ENCODE peak calls at places on chromosome 11, in seven cellular contexts. V is mesenchymal stem cell; C is psoas muscle; N is A549; F is ovary; X is CD8-positive, alpha-beta T cell; L is adrenal gland. H is an unnamed sample. For H3K4me1, the result is how much of the 10 kb centered on the place peaks cover.

GRCh38 chr11:47394322-47395224 is 13.8 kb upstream of the SLC39A13 start:
- DNase-seq in V (peak), C (peak), N (no peak), F (no peak), X (peak), L (no peak), H (peak)

GRCh38 chr11:121344824-121345223 is 52.3 kb downstream of the SC5D start:
- DNase-seq in V (no peak), C (no peak), N (no peak), F (no peak), X (no peak), L (no peak), H (no peak)

GRCh38 chr11:101792814-101793213 is 122.0 kb upstream of the CEP126 start:
- DNase-seq in V (no peak), C (no peak), N (no peak), F (no peak), X (no peak), L (no peak), H (no peak)

GRCh38 chr11:103525069-103525468 is 415.8 kb downstream of the DYNC2H1 start:
- DNase-seq in V (peak), C (no peak), N (no peak), F (no peak), X (no peak), L (no peak), H (no peak)

GRCh38 chr11:33980896-33981295 is 70.6 kb upstream of the CAPRIN1 start:
- DNase-seq in V (no peak), C (no peak), N (no peak), F (no peak), X (no peak), L (no peak), H (no peak)

GRCh38 chr11:104522123-104522522 is 358.2 kb upstream of the PDGFD start:
- DNase-seq in V (no peak), C (no peak), N (no peak), F (no peak), X (no peak), L (no peak), H (no peak)

GRCh38 chr11:76861490-76861953 is 804 bp downstream of the ACER3 start:
- DNase-seq in V (no peak), C (no peak), N (no peak), F (no peak), X (no peak), L (no peak), H (no peak)

GRCh38 chr11:63822438-63822837 is 9.2 kb downstream of the SPINDOC start:
- DNase-seq in V (no peak), C (no peak), N (no peak), F (no peak), X (no peak), L (no peak), H (no peak)

GRCh38 chr11:91773090-91773489 is 451.5 kb upstream of the FAT3 start:
- DNase-seq in V (peak), C (no peak), N (peak), F (no peak), X (no peak), L (no peak), H (no peak)

GRCh38 chr11:75270896-75271415 is 30.4 kb downstream of the TPBGL start:
- DNase-seq in V (no peak), C (peak), N (peak), F (peak), X (no peak), L (no peak), H (peak)

GRCh38 chr11:48101958-48102357 is 114.7 kb upstream of the OR4B1 start:
- DNase-seq in V (no peak), C (no peak), N (no peak), F (no peak), X (no peak), L (no peak), H (no peak)

GRCh38 chr11:48045536-48045935 is 65.2 kb downstream of the PTPRJ start:
- DNase-seq in V (no peak), C (no peak), N (no peak), F (no peak), X (no peak), L (no peak), H (no peak)

GRCh38 chr11:2797181-2797711 is 88.3 kb downstream of the CDKN1C start:
- DNase-seq in V (no peak), C (peak), N (no peak), F (peak), X (no peak), L (peak), H (peak)

GRCh38 chr11:77470504-77470903 is 3.4 kb downstream of the PAK1 start:
- DNase-seq in V (no peak), C (no peak), N (no peak), F (no peak), X (no peak), L (no peak), H (no peak)

GRCh38 chr11:134913391-134913790 is 501.3 kb upstream of the B3GAT1 start:
- DNase-seq in V (no peak), C (no peak), N (no peak), F (no peak), X (no peak), L (no peak), H (no peak)

GRCh38 chr11:33269822-33270221 is 12.6 kb downstream of the HIPK3 start:
- DNase-seq in V (no peak), C (no peak), N (no peak), F (no peak), X (no peak), L (no peak), H (no peak)

GRCh38 chr11:108199446-108200321 is 22.8 kb downstream of the NPAT start:
- DNase-seq in V (peak), C (no peak), N (no peak), F (no peak), X (peak), L (no peak), H (no peak)

GRCh38 chr11:17972987-17973386 is 39.9 kb downstream of the SERGEF start:
- DNase-seq in V (peak), C (peak), N (peak), F (peak), X (no peak), L (peak), H (peak)

GRCh38 chr11:63459586-63459985 is 31.4 kb downstream of the PLAAT5 start:
- DNase-seq in V (no peak), C (no peak), N (no peak), F (no peak), X (no peak), L (no peak), H (no peak)

GRCh38 chr11:43802509-43802908 is 78.1 kb upstream of the ALKBH3 start:
- DNase-seq in V (no peak), C (no peak), N (no peak), F (no peak), X (no peak), L (no peak), H (no peak)

GRCh38 chr11:118304809-118305248 is 299 bp downstream of the CD3E start:
- DNase-seq in V (no peak), C (no peak), N (no peak), F (no peak), X (peak), L (no peak), H (no peak)

GRCh38 chr11:11555228-11555627 is 66.6 kb downstream of the GALNT18 start:
- DNase-seq in V (no peak), C (peak), N (no peak), F (no peak), X (no peak), L (no peak), H (peak)

GRCh38 chr11:89436071-89436470 is 55.1 kb downstream of the NOX4 start:
- DNase-seq in V (peak), C (peak), N (no peak), F (no peak), X (no peak), L (no peak), H (no peak)

GRCh38 chr11:129278586-129279319 is 86.6 kb upstream of the ARHGAP32 start:
- DNase-seq in V (peak), C (peak), N (no peak), F (peak), X (peak), L (no peak), H (no peak)

GRCh38 chr11:11577932-11578331 is 43.9 kb downstream of the GALNT18 start:
- DNase-seq in V (no peak), C (no peak), N (no peak), F (no peak), X (no peak), L (no peak), H (no peak)

DNA sequence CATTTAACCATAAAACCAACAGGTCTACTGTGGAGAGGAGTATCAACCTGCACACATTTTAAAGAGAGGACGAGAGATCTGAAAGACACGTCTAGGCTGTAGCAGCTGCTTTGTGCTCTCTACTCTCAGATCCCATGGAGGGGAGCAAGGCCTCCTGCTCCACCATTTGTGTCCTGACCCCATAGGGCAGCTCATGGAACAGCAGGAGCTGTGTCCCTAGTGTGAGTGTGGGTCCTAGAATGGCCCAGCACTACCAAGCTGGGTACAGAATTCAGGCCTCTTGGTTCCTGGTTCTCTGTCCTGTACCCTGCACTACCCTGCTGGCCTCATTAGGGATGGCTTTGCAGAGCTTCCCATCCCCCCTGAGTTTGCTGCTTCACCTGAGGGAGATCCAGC is 76.5 kb downstream of the DHCR7 start:
- DNase-seq in V (no peak), C (no peak), N (no peak), F (no peak), X (no peak), L (no peak), H (no peak)
- H3K4me1 ChIP-seq in V (under half), C (under half), N (under half), F (under half), X (under half), L (under half), H (under half)

DNA sequence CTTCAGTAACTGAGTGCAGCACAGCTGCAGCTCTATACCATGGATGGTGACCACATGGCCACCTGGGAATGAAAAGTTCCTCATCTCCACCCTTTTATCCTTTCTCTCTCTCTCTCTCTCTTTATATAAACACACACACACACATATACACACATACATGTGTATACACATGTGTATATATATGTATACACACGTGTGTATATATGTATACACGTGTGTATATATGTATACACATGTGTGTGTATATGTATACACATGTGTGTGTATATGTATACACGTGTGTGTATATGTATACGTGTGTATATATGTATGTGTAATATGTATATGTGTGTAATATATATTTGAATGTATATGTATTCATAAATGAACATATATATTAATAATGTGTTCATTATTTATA is 18.8 kb upstream of the FAR1 start:
- DNase-seq in V (no peak), C (no peak), N (no peak), F (no peak), X (no peak), L (no peak), H (no peak)
- H3K27ac ChIP-seq in V (no peak), C (no peak), N (no peak), F (no peak), X (no peak), L (no peak), H (no peak)

GRCh38 chr11:82731691-82732277 is 1.9 kb downstream of the FAM181B start:
- DNase-seq in V (no peak), C (no peak), N (no peak), F (no peak), X (no peak), L (no peak), H (no peak)

GRCh38 chr11:82732348-82732733 is 1.3 kb downstream of the FAM181B start:
- DNase-seq in V (no peak), C (no peak), N (no peak), F (no peak), X (no peak), L (no peak), H (no peak)

GRCh38 chr11:82732734-82733443 is 775 bp downstream of the FAM181B start:
- DNase-seq in V (no peak), C (peak), N (no peak), F (peak), X (no peak), L (no peak), H (no peak)

GRCh38 chr11:82734120-82734479 is 436 bp upstream of the FAM181B start:
- DNase-seq in V (no peak), C (no peak), N (no peak), F (no peak), X (no peak), L (no peak), H (no peak)

DNA sequence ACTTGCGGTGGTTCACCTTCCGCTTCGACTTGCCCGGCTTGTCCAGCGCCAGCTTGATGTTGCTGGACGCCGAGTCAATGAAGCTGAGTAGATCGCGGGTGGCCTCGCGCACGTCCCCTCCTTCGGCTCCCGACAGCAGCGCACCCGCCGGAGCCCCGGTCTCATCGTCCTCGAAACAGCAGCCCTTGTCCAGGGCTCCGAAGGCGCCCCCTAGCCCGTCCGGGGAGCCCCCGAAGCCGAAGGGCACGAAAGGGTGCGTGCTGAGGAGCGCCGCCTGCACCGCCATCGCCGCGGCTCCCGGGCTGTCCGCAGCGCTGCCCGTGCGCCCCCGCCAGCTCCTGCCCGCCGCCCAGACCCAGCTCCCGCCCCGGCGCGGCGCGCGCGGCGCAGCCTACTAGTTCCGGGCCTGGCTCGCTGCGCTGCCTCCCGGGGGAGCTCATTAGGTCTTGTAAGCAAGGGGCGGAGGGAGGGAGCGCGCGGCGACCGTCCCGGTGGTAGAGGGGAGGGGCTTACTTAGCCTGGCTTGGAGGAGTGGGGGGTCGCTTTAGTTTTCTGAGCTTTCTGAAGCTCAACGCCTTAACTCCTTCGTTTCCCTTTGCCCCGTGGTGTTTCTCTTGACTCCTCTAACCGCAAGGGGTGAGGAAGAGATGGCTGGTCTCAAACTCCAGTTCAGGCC is at the start of gene FAM181B:
- DNase-seq in V (peak), C (peak), N (peak), F (peak), X (no peak), L (peak), H (peak)
- H3K4me3 ChIP-seq in V (peak), C (peak), N (peak), F (peak), X (peak), L (no peak), H (peak)

DNA sequence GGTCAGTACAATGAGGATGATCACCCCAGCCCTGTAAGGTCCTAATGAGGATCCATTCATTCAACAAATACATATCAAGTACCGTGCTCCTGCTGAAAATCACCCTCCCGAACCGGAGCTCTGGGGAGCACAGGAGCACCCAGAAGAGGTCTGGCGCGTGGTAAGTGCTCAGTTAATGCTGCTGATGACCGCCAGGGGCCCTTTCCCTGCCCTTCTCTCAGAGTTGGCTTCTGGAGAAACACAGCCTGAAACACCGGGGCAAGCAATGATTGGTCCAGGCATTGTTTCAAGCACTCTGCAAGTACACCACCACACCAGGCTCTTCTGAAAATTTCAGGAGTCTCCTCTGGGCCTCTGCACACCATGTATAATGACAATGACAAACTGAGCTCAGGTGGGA is 3.8 kb upstream of the CCDC86 start:
- DNase-seq in V (peak), C (no peak), N (peak), F (no peak), X (no peak), L (no peak), H (no peak)
- H3K4me1 ChIP-seq in V (under half), C (under half), N (under half), F (under half), X (under half), L (under half), H (under half)

DNA sequence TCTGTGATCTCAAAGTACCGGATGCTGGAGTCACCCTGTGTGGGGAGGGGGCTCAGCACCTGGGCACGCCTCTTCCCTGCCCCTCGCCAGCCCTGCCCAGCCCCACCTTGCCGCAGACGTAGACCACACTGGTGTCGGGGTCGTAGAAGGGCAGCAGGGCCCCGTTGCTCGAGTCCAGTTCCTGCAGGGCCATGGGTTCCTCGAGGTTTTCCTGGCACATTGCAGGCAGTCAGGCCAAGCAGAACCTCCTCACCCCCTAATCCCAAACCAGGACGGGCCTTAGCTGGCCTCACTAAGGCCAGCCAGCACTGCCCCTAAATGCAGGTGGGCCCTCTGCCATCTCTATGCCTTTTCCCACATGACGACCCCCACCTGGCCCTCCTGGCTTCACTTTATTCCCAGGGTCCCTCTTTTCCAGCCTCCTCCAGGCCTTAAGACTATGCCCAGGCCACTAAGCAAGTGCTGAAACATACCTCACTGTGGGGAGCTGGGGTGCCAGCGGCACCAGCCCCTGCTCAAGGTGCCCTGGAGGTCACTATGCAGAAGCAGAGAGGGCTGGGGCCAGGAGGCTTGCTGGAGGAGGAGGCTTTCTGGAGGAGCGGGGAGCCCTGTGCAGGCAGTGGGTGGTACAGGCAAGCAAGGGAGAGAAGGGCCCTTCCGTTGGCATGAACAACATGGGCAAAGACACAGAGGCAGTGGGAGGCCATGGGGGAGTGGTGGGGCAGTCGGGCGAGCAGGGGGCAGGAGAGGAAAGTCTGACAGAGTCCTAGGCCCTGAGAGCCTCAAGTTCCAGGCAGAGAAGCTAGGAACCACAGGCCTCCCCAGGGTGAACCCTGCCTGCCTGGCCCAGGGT is 2.8 kb downstream of the CORO1B start:
- DNase-seq in V (no peak), C (no peak), N (no peak), F (peak), X (no peak), L (no peak), H (no peak)
- H3K27ac ChIP-seq in V (peak), C (peak), N (no peak), F (no peak), X (peak), L (no peak), H (peak)

GRCh38 chr11:67352546-67353316 is 615 bp downstream of the POLD4 start:
- DNase-seq in V (no peak), C (no peak), N (no peak), F (peak), X (no peak), L (no peak), H (peak)

GRCh38 chr11:67355794-67356550 is 2.6 kb upstream of the POLD4 start:
- DNase-seq in V (no peak), C (no peak), N (peak), F (no peak), X (no peak), L (no peak), H (no peak)

GRCh38 chr11:67355023-67355793 is 1.9 kb upstream of the POLD4 start:
- DNase-seq in V (no peak), C (peak), N (peak), F (peak), X (no peak), L (peak), H (peak)

GRCh38 chr11:67353317-67354313 is at the start of gene POLD4:
- DNase-seq in V (peak), C (peak), N (peak), F (peak), X (peak), L (peak), H (peak)

GRCh38 chr11:67354314-67355022 is 1.1 kb upstream of the POLD4 start:
- DNase-seq in V (peak), C (peak), N (peak), F (peak), X (no peak), L (peak), H (peak)
- H3K4me3 ChIP-seq in V (no peak), C (peak), N (peak), F (peak), X (no peak), L (no peak), H (no peak)

GRCh38 chr11:37505406-37505805 is 907.4 kb upstream of the RAG2 start:
- DNase-seq in V (no peak), C (no peak), N (no peak), F (no peak), X (no peak), L (no peak), H (no peak)
- H3K4me1 ChIP-seq in V (under half), C (under half), N (under half), F (under half), X (under half), L (under half), H (under half)

GRCh38 chr11:120121914-120122473 is 15.9 kb downstream of the TRIM29 start:
- DNase-seq in V (no peak), C (no peak), N (no peak), F (peak), X (no peak), L (no peak), H (no peak)
- H3K27ac ChIP-seq in V (no peak), C (no peak), N (peak), F (no peak), X (no peak), L (no peak), H (no peak)

DNA sequence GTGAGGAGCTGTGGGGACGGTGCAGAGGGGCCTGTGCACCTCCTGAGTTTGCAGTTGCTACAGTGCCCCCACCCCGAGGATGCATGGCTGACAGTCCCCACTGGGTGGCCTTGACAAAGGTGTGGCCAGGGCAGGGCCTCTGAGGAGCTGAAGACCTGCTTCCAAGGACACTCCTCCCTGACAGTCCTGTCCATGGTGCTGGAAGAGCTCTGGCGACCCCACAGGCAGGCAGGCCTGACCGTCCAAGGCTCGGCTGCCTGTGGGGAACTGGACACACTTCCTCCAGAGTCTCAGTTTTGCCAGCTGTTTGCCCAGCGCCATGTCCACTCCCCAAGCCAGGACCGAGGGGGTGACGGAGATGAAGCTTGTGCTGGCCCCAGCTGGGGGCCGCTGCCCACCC is 32.7 kb downstream of the BRSK2 start:
- DNase-seq in V (no peak), C (no peak), N (peak), F (no peak), X (no peak), L (no peak), H (no peak)
- H3K4me3 ChIP-seq in V (no peak), C (no peak), N (no peak), F (no peak), X (no peak), L (no peak), H (no peak)

GRCh38 chr11:120219935-120220746 is 9.3 kb downstream of the OAF start:
- DNase-seq in V (peak), C (no peak), N (no peak), F (no peak), X (no peak), L (peak), H (no peak)
- H3K4me1 ChIP-seq in V (under half), C (under half), N (under half), F (under half), X (under half), L (under half), H (under half)

H was measured in sigmoid colon.